ENCODE peak calls at places on chromosomes 5 and 9, in four cellular contexts. R is K562, C is HepG2, N is GM12878. X is an unnamed sample.

GRCh38 chr5:72066658-72067057 is 40.6 kb upstream of the MAP1B start:
- DNase-seq in R (no peak), C (no peak), N (no peak), X (no peak)

GRCh38 chr9:86663905-86664304 is 283.4 kb downstream of the GAS1 start:
- DNase-seq in R (no peak), C (no peak), N (no peak), X (no peak)

GRCh38 chr9:28620011-28620410 is 1046.7 kb upstream of the C9orf72 start:
- DNase-seq in R (no peak), C (no peak), N (no peak), X (no peak)

GRCh38 chr5:54761213-54761701 is 224.1 kb downstream of the ESM1 start:
- DNase-seq in R (no peak), C (no peak), N (no peak), X (no peak)

GRCh38 chr9:101487443-101487855 is 46.2 kb upstream of the RNF20 start:
- DNase-seq in R (no peak), C (no peak), N (no peak), X (no peak)

GRCh38 chr5:74124826-74125225 is 498.8 kb downstream of the ARHGEF28 start:
- DNase-seq in R (no peak), C (no peak), N (no peak), X (no peak)

GRCh38 chr5:1918488-1919208 is 35.9 kb upstream of the IRX4 start:
- DNase-seq in R (no peak), C (no peak), N (no peak), X (no peak)

GRCh38 chr9:19231126-19232035 is 888 bp downstream of the DENND4C start:
- DNase-seq in R (no peak), C (no peak), N (no peak), X (peak; percentile 20)

GRCh38 chr9:14326264-14326826 is 12.4 kb upstream of the NFIB start:
- DNase-seq in R (no peak), C (no peak), N (no peak), X (no peak)

GRCh38 chr9:131667576-131667975 is 72.3 kb downstream of the RAPGEF1 start:
- DNase-seq in R (no peak), C (no peak), N (no peak), X (no peak)

GRCh38 chr5:422323-423232 is 20.4 kb upstream of the EXOC3 start:
- DNase-seq in R (no peak), C (no peak), N (no peak), X (no peak)

GRCh38 chr5:79612667-79613190 is 488 bp downstream of the TENT2 start:
- DNase-seq in R (no peak), C (peak; percentile 3), N (no peak), X (no peak)

GRCh38 chr5:74544811-74545210 is 95.7 kb downstream of the ENC1 start:
- DNase-seq in R (no peak), C (no peak), N (no peak), X (no peak)

GRCh38 chr9:69745716-69746538 is 13.9 kb downstream of the PTAR1 start:
- DNase-seq in R (no peak), C (peak; percentile 14), N (no peak), X (no peak)

GRCh38 chr5:132411382-132411925 is 41.9 kb downstream of the SLC22A5 start:
- DNase-seq in R (no peak), C (no peak), N (no peak), X (no peak)

GRCh38 chr9:133107245-133107722 is 13.8 kb downstream of the RALGDS start:
- DNase-seq in R (no peak), C (no peak), N (no peak), X (no peak)

GRCh38 chr9:121607434-121608248 is 43.8 kb upstream of the DAB2IP start:
- DNase-seq in R (no peak), C (peak; percentile 65), N (no peak), X (peak; percentile 75)

GRCh38 chr9:33129886-33130284 is 37.3 kb downstream of the B4GALT1 start:
- DNase-seq in R (no peak), C (no peak), N (no peak), X (no peak)

GRCh38 chr9:11088826-11089374 is 476.1 kb upstream of the PTPRD start:
- DNase-seq in R (no peak), C (no peak), N (no peak), X (no peak)

GRCh38 chr5:62330302-62330701 is 24.3 kb downstream of the KIF2A start:
- DNase-seq in R (no peak), C (no peak), N (no peak), X (no peak)

GRCh38 chr5:194603-195209 is 3.4 kb downstream of the LRRC14B start:
- DNase-seq in R (no peak), C (no peak), N (no peak), X (no peak)

GRCh38 chr5:31237159-31237558 is 43.7 kb downstream of the CDH6 start:
- DNase-seq in R (no peak), C (peak; percentile 6), N (no peak), X (peak; percentile 16)

GRCh38 chr9:137606734-137607138 is 1.2 kb downstream of the ARRDC1 start:
- DNase-seq in R (no peak), C (no peak), N (no peak), X (no peak)

GRCh38 chr5:116524051-116524450 is 50.6 kb downstream of the SEMA6A start:
- DNase-seq in R (no peak), C (no peak), N (no peak), X (no peak)

GRCh38 chr5:81006955-81007636 is 46.9 kb downstream of the RASGRF2 start:
- DNase-seq in R (no peak), C (no peak), N (no peak), X (no peak)

GRCh38 chr9:122091682-122092592 is 1.2 kb downstream of the TTLL11 start:
- DNase-seq in R (no peak), C (no peak), N (no peak), X (no peak)

GRCh38 chr9:82054264-82055015 is 65.9 kb downstream of the SPATA31D1 start:
- DNase-seq in R (no peak), C (no peak), N (no peak), X (no peak)

GRCh38 chr9:136495401-136495800 is 12.6 kb upstream of the SEC16A start:
- DNase-seq in R (no peak), C (no peak), N (no peak), X (no peak)

GRCh38 chr9:110077926-110078325 is 130.0 kb downstream of the C9orf152 start:
- DNase-seq in R (no peak), C (no peak), N (no peak), X (no peak)

GRCh38 chr9:120891255-120891954 is 14.4 kb upstream of the PHF19 start:
- DNase-seq in R (peak; percentile 71), C (no peak), N (no peak), X (no peak)

GRCh38 chr9:128628471-128629048 is 28.1 kb downstream of the DYNC2I2 start:
- DNase-seq in R (peak; percentile 72), C (peak; percentile 23), N (no peak), X (peak; percentile 36)

GRCh38 chr9:81138173-81138572 is 551.2 kb downstream of the TLE1 start:
- DNase-seq in R (no peak), C (no peak), N (no peak), X (no peak)

GRCh38 chr9:94919376-94920098 is 193.0 kb downstream of the AOPEP start:
- DNase-seq in R (peak; percentile 25), C (no peak), N (no peak), X (no peak)

GRCh38 chr9:7536310-7536939 is 263.2 kb downstream of the DMAC1 start:
- DNase-seq in R (peak; percentile 27), C (peak; percentile 45), N (no peak), X (peak; percentile 45)

GRCh38 chr5:179878222-179879002 is 19.8 kb upstream of the MRNIP start:
- DNase-seq in R (no peak), C (no peak), N (no peak), X (no peak)

GRCh38 chr9:96048954-96049831 is 173.7 kb downstream of the ERCC6L2 start:
- DNase-seq in R (no peak), C (no peak), N (no peak), X (no peak)

GRCh38 chr9:96050048-96050875 is 174.8 kb downstream of the ERCC6L2 start:
- DNase-seq in R (no peak), C (no peak), N (no peak), X (no peak)

GRCh38 chr9:96047741-96048115 is 172.2 kb downstream of the ERCC6L2 start:
- DNase-seq in R (no peak), C (no peak), N (no peak), X (no peak)

GRCh38 chr9:96047116-96047639 is 171.7 kb downstream of the ERCC6L2 start:
- DNase-seq in R (no peak), C (no peak), N (no peak), X (no peak)

DNA sequence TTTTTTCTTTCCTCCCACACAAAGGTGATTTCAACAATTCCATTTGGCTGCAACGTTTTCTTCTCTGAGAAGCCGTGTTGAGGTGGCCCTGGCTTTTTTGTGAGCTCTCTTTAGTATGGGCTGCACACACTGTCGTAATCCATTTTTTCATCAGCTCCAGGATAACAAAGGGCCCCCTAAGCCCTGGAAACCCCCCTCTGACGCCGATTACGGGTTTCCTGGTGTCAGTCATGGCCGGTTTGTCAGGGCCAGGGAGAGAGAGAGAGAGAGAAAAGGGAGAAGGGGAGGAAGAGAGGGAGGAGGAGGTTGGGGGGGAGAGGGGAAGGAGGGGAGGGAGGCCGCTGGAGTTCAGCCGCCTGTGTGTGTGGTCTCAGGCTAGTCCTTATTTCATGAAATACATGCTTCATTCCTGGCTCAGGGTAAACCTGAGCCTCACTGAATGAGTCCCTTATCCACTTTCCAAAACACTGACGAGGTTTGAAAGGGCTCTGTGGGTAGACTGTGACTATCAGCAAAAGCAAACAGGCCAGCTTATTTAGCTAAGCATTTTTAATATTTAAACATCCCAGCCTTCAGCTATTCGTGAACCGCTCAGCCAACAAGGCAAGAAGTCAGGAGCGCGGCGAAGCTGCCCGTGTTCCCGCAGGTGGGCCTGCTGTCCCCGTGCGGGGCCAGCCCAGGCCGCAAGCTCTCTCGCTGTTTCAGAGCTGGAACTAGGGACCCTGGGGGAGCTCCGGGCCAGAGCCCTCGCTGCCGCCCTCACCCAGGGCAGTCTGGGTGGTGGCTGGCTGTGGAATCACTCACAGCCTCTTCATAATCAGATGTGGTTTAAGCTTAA is 172.8 kb downstream of the ERCC6L2 start:
- DNase-seq in R (no peak), C (peak; percentile 51), N (no peak), X (peak; percentile 48)
- TF ChIP-seq MXI1 in R (no peak), C (no peak), N (no peak), X (no peak)

GRCh38 chr5:110572709-110573108 is 153.8 kb downstream of the TMEM232 start:
- DNase-seq in R (no peak), C (no peak), N (no peak), X (no peak)
- TF ChIP-seq MAX in R (no peak), C (no peak), N (no peak), X (no peak)

GRCh38 chr5:92237896-92238295 is 854.8 kb upstream of the ARRDC3 start:
- DNase-seq in R (no peak), C (no peak), N (no peak), X (no peak)

GRCh38 chr5:92242170-92242569 is 859.1 kb upstream of the ARRDC3 start:
- DNase-seq in R (no peak), C (no peak), N (no peak), X (no peak)
- TF ChIP-seq RAD21 in R (no peak), C (no peak), N (no peak), X (peak; percentile 18)

GRCh38 chr5:58024151-58024550 is 435.7 kb downstream of the PLK2 start:
- DNase-seq in R (no peak), C (no peak), N (no peak), X (no peak)
- TF ChIP-seq MXI1 in R (no peak), C (no peak), N (no peak), X (no peak)

GRCh38 chr9:124780060-124780756 is 3.3 kb downstream of the OLFML2A start:
- DNase-seq in R (no peak), C (no peak), N (no peak), X (peak; percentile 34)
- TF ChIP-seq MAX in R (no peak), C (no peak), N (no peak), X (no peak)

X was measured in SK-N-SH.